ENCODE peak calls at places on chromosomes 4 and X, in ten cellular contexts. Q is amniotic epithelial cell; L is activated T-helper 9 cell treated with anti-CD3 and anti-CD28 coated beads, Interleukin-2, amount 50 U/mL, for 16 hours; F is naive B cell; T is Caki2; Z is AG10803; R is NCI-H510A treated with DMSO at 0.1 percent for 48 hours; J is fibroblast of lung; B is GM13976; N is cardiac fibroblast. P is an unnamed sample.

GRCh38 chrX:109854096-109854495 is 121.0 kb upstream of the ACSL4 start:
- DNase-seq in B (no peak), L (no peak), N (no peak), Q (no peak), Z (no peak), R (no peak), T (no peak), J (no peak), F (no peak), P (no peak)

GRCh38 chr4:169417629-169418282 is 147.0 kb upstream of the SH3RF1 start:
- DNase-seq in Z (no peak), B (no peak), Q (no peak), R (no peak), J (no peak), T (no peak), F (no peak), L (no peak), N (no peak), P (no peak)

GRCh38 chr4:138864961-138865720 is 150.4 kb upstream of the NOCT start:
- DNase-seq in Z (no peak), B (no peak), J (no peak), Q (peak; percentile 19), F (no peak), R (no peak), N (no peak), L (no peak), T (no peak), P (no peak)

GRCh38 chr4:109418588-109418987 is 15.0 kb upstream of the SEC24B start:
- DNase-seq in B (no peak), T (no peak), L (no peak), F (no peak), Z (no peak), N (no peak), Q (no peak), J (no peak), R (no peak), P (no peak)

GRCh38 chrX:153405426-153405825 is 4.3 kb upstream of the PNMA6E start:
- DNase-seq in Q (no peak), N (no peak), L (no peak), Z (no peak), R (no peak), J (no peak), T (no peak), F (no peak), B (no peak), P (no peak)

GRCh38 chr4:3485882-3486555 is 22.9 kb downstream of the DOK7 start:
- DNase-seq in Z (no peak), T (no peak), N (no peak), B (no peak), R (no peak), J (no peak), Q (no peak), F (no peak), L (no peak), P (no peak)

GRCh38 chr4:56907009-56907408 is 691 bp upstream of the REST start:
- DNase-seq in T (no peak), F (no peak), R (no peak), J (no peak), B (no peak), Q (no peak), N (no peak), Z (no peak), L (no peak), P (no peak)

GRCh38 chr4:38315296-38315695 is 348.7 kb upstream of the KLF3 start:
- DNase-seq in R (no peak), B (no peak), Q (peak; percentile 24), Z (peak; percentile 57), J (no peak), F (no peak), L (no peak), N (no peak), T (no peak), P (no peak)

GRCh38 chrX:143854006-143854405 is 29.9 kb upstream of the UBE2NL start:
- DNase-seq in R (no peak), Q (peak; percentile 66), J (peak; percentile 47), F (no peak), N (peak; percentile 48), T (no peak), L (no peak), Z (peak; percentile 40), B (no peak), P (peak; percentile 28)

GRCh38 chr4:154332681-154333421 is 158.7 kb downstream of the DCHS2 start:
- DNase-seq in R (peak; percentile 45), Q (peak; percentile 22), B (peak; percentile 17), Z (no peak), J (peak; percentile 20), T (no peak), F (peak; percentile 66), N (peak; percentile 5), L (peak; percentile 12), P (no peak)

GRCh38 chr4:165810726-165811125 is 62.3 kb upstream of the TLL1 start:
- DNase-seq in Z (no peak), L (no peak), J (no peak), Q (peak; percentile 58), R (no peak), B (no peak), N (no peak), T (no peak), F (no peak), P (peak; percentile 2)

GRCh38 chrX:39212456-39212855 is 411.2 kb downstream of the MID1IP1 start:
- DNase-seq in F (no peak), L (no peak), Z (no peak), B (no peak), T (no peak), J (no peak), Q (no peak), R (no peak), N (no peak), P (no peak)

GRCh38 chrX:48663241-48663640 is 20.4 kb upstream of the WAS start:
- DNase-seq in F (no peak), J (no peak), L (no peak), Z (no peak), T (no peak), N (no peak), R (no peak), Q (no peak), B (no peak), P (no peak)

GRCh38 chrX:87337267-87337666 is 180.3 kb upstream of the KLHL4 start:
- DNase-seq in Z (no peak), L (no peak), R (no peak), N (peak; percentile 0), T (no peak), Q (no peak), B (no peak), J (no peak), F (no peak), P (no peak)